ENCODE peak calls at places on chromosomes 12 and 14, in six cellular contexts. I is ascending aorta; M is caudate nucleus; W is NCI-H146; N is stimulated activated CD4-positive, alpha-beta T cell treated with anti-CD3 and anti-CD28 coated beads, Interleukin-2, amount 100 ng/mL, for 4 hours; J is EH. K is an unnamed sample.

GRCh38 chr12:38157933-38158401 is 158.6 kb upstream of the ALG10B start:
- DNase-seq in I (no peak), N (no peak), W (no peak), M (no peak), J (no peak), K (no peak)

GRCh38 chr12:106079148-106079738 is 59.5 kb downstream of the NUAK1 start:
- DNase-seq in M (no peak), W (no peak), N (no peak), J (peak; percentile 50), I (peak; percentile 43), K (no peak)

GRCh38 chr12:6178981-6179761 is 21.0 kb upstream of the CD9 start:
- DNase-seq in W (no peak), M (no peak), J (peak; percentile 77), I (no peak), N (no peak), K (peak; percentile 72)

GRCh38 chr14:83463500-83464098 is 1929.9 kb upstream of the SEL1L start:
- DNase-seq in J (peak; percentile 41), W (peak; percentile 44), N (no peak), M (no peak), I (no peak), K (no peak)

GRCh38 chr14:56952766-56953473 is 142.6 kb upstream of the OTX2 start:
- DNase-seq in W (no peak), J (no peak), M (no peak), I (no peak), N (no peak), K (no peak)

GRCh38 chr14:26606729-26607128 is 8.9 kb upstream of the NOVA1 start:
- DNase-seq in M (no peak), W (no peak), N (no peak), I (no peak), J (no peak), K (no peak)

GRCh38 chr12:79687711-79688270 is 3.0 kb downstream of the PAWR start:
- DNase-seq in W (no peak), N (no peak), I (no peak), M (no peak), J (peak; percentile 32), K (peak; percentile 27)

GRCh38 chr14:101624579-101624978 is 63.3 kb downstream of the DIO3 start:
- DNase-seq in W (no peak), M (no peak), I (no peak), J (no peak), N (no peak), K (no peak)

GRCh38 chr12:34304001-34304400 is 281.7 kb downstream of the ALG10 start:
- DNase-seq in W (no peak), M (no peak), I (no peak), N (no peak), J (no peak), K (no peak)

GRCh38 chr12:45962553-45963325 is 27.6 kb downstream of the SCAF11 start:
- DNase-seq in M (no peak), J (no peak), I (no peak), W (no peak), N (no peak), K (no peak)

GRCh38 chr12:58925733-58926113 is 5.4 kb upstream of the LRIG3 start:
- DNase-seq in M (no peak), J (no peak), I (no peak), N (no peak), W (no peak), K (no peak)